ENCODE peak calls at places on chromosome 10, in seven cellular contexts. C is tibial nerve, K is sigmoid colon, V is choroid plexus epithelial cell, U is fibroblast of the aortic adventitia, S is mesenchymal stem cell, I is heart left ventricle. O is an unnamed sample.

GRCh38 chr10:14016942-14017341 is 313.8 kb downstream of the FRMD4A start:
- DNase-seq in C (no peak), K (no peak), V (no peak), U (no peak), S (no peak), I (no peak), O (no peak)

GRCh38 chr10:50216894-50217293 is 34.4 kb downstream of the ASAH2 start:
- DNase-seq in C (no peak), K (no peak), V (peak), U (peak), S (no peak), I (no peak), O (no peak)

GRCh38 chr10:14052926-14053325 is 277.8 kb downstream of the FRMD4A start:
- DNase-seq in C (no peak), K (no peak), V (no peak), U (no peak), S (no peak), I (no peak), O (no peak)

GRCh38 chr10:4568086-4568485 is 257.9 kb upstream of the AKR1E2 start:
- DNase-seq in C (no peak), K (no peak), V (no peak), U (no peak), S (no peak), I (no peak), O (no peak)

GRCh38 chr10:96512524-96512991 is 1.2 kb downstream of the TLL2 start:
- DNase-seq in C (no peak), K (no peak), V (peak), U (peak), S (peak), I (peak), O (no peak)

GRCh38 chr10:13099144-13099665 is 758 bp upstream of the OPTN start:
- DNase-seq in C (no peak), K (peak), V (peak), U (peak), S (peak), I (peak), O (peak)

GRCh38 chr10:129074939-129075338 is 392.1 kb upstream of the MGMT start:
- DNase-seq in C (no peak), K (no peak), V (no peak), U (no peak), S (no peak), I (no peak), O (no peak)

GRCh38 chr10:3790858-3791257 is 5.8 kb upstream of the KLF6 start:
- DNase-seq in C (no peak), K (no peak), V (no peak), U (no peak), S (no peak), I (no peak), O (no peak)

GRCh38 chr10:15879058-15879457 is 18.8 kb upstream of the MINDY3 start:
- DNase-seq in C (no peak), K (no peak), V (peak), U (peak), S (peak), I (no peak), O (no peak)

GRCh38 chr10:30750971-30751677 is 121.6 kb upstream of the LYZL2 start:
- DNase-seq in C (no peak), K (no peak), V (no peak), U (no peak), S (no peak), I (no peak), O (no peak)

GRCh38 chr10:103470755-103471653 is 8.0 kb downstream of the CALHM3 start:
- DNase-seq in C (no peak), K (no peak), V (no peak), U (peak), S (no peak), I (no peak), O (peak)

GRCh38 chr10:100186813-100187212 is 984 bp upstream of the ERLIN1 start:
- DNase-seq in C (no peak), K (peak), V (no peak), U (no peak), S (peak), I (no peak), O (peak)

GRCh38 chr10:117552759-117553158 is 10.2 kb downstream of the EMX2 start:
- DNase-seq in C (no peak), K (no peak), V (no peak), U (no peak), S (no peak), I (no peak), O (no peak)

GRCh38 chr10:97207131-97207530 is 21.4 kb upstream of the SLIT1 start:
- DNase-seq in C (no peak), K (no peak), V (no peak), U (no peak), S (no peak), I (no peak), O (no peak)

GRCh38 chr10:118792501-118792900 is 37.7 kb upstream of the CACUL1 start:
- DNase-seq in C (no peak), K (no peak), V (no peak), U (peak), S (no peak), I (peak), O (no peak)

GRCh38 chr10:3139135-3139910 is 33.3 kb downstream of the PITRM1 start:
- DNase-seq in C (no peak), K (peak), V (no peak), U (no peak), S (no peak), I (no peak), O (no peak)

GRCh38 chr10:73889014-73889413 is 14.7 kb upstream of the CAMK2G start:
- DNase-seq in C (no peak), K (peak), V (peak), U (peak), S (peak), I (peak), O (no peak)

GRCh38 chr10:47104101-47104707 is 193.0 kb downstream of the PTPN20 start:
- DNase-seq in C (no peak), K (no peak), V (no peak), U (peak), S (no peak), I (no peak), O (no peak)

GRCh38 chr10:92241158-92241500 is 49.7 kb downstream of the CPEB3 start:
- DNase-seq in C (no peak), K (no peak), V (peak), U (no peak), S (no peak), I (no peak), O (no peak)

GRCh38 chr10:28220811-28221210 is 82.1 kb downstream of the MPP7 start:
- DNase-seq in C (no peak), K (no peak), V (no peak), U (no peak), S (no peak), I (no peak), O (no peak)

GRCh38 chr10:120327671-120328070 is 129.4 kb upstream of the PLPP4 start:
- DNase-seq in C (no peak), K (no peak), V (no peak), U (no peak), S (no peak), I (no peak), O (no peak)

GRCh38 chr10:78844956-78845355 is 223.8 kb upstream of the ZMIZ1 start:
- DNase-seq in C (no peak), K (no peak), V (no peak), U (no peak), S (no peak), I (no peak), O (no peak)

GRCh38 chr10:116084166-116084565 is 188.8 kb downstream of the GFRA1 start:
- DNase-seq in C (no peak), K (no peak), V (no peak), U (no peak), S (no peak), I (no peak), O (no peak)

GRCh38 chr10:126919426-126919825 is 14.2 kb downstream of the DOCK1 start:
- DNase-seq in C (no peak), K (no peak), V (no peak), U (no peak), S (no peak), I (peak), O (no peak)

GRCh38 chr10:75358835-75359421 is 42.6 kb downstream of the ZNF503 start:
- DNase-seq in C (no peak), K (no peak), V (peak), U (peak), S (peak), I (no peak), O (no peak)

GRCh38 chr10:3339531-3339950 is 167.0 kb upstream of the PITRM1 start:
- DNase-seq in C (no peak), K (no peak), V (peak), U (no peak), S (peak), I (no peak), O (no peak)

GRCh38 chr10:62071846-62072281 is 170.4 kb downstream of the ARID5B start:
- DNase-seq in C (no peak), K (no peak), V (no peak), U (no peak), S (peak), I (no peak), O (no peak)

GRCh38 chr10:77180104-77180503 is 457.5 kb downstream of the KCNMA1 start:
- DNase-seq in C (no peak), K (no peak), V (no peak), U (no peak), S (no peak), I (no peak), O (no peak)

GRCh38 chr10:33524966-33525365 is 190.5 kb upstream of the NRP1 start:
- DNase-seq in C (no peak), K (no peak), V (peak), U (no peak), S (peak), I (no peak), O (no peak)

GRCh38 chr10:60041489-60042133 is 135.3 kb upstream of the CCDC6 start:
- DNase-seq in C (no peak), K (no peak), V (no peak), U (no peak), S (peak), I (no peak), O (no peak)

GRCh38 chr10:5551531-5552375 is 27.0 kb downstream of the CALML3 start:
- DNase-seq in C (no peak), K (peak), V (peak), U (no peak), S (peak), I (no peak), O (no peak)

GRCh38 chr10:13053794-13054462 is 46.0 kb upstream of the OPTN start:
- DNase-seq in C (no peak), K (no peak), V (no peak), U (no peak), S (no peak), I (no peak), O (no peak)

GRCh38 chr10:117001144-117001543 is 3.8 kb downstream of the SHTN1 start:
- DNase-seq in C (no peak), K (no peak), V (no peak), U (no peak), S (no peak), I (no peak), O (no peak)

GRCh38 chr10:1190791-1191490 is 134.8 kb downstream of the WDR37 start:
- DNase-seq in C (no peak), K (peak), V (no peak), U (no peak), S (no peak), I (no peak), O (no peak)

GRCh38 chr10:43229208-43230061 is 37.4 kb downstream of the RASGEF1A start:
- DNase-seq in C (no peak), K (peak), V (no peak), U (no peak), S (no peak), I (peak), O (peak)

GRCh38 chr10:31317652-31318381 is 1.2 kb upstream of the ZEB1 start:
- DNase-seq in C (no peak), K (no peak), V (no peak), U (no peak), S (no peak), I (no peak), O (no peak)

GRCh38 chr10:84140036-84140379 is 699 bp downstream of the GHITM start:
- DNase-seq in C (no peak), K (no peak), V (peak), U (peak), S (peak), I (peak), O (no peak)

GRCh38 chr10:119209050-119209735 is 1.8 kb downstream of the GRK5 start:
- DNase-seq in C (peak), K (peak), V (peak), U (peak), S (peak), I (peak), O (peak)

GRCh38 chr10:88187472-88187871 is 324.0 kb downstream of the PTEN start:
- DNase-seq in C (no peak), K (no peak), V (no peak), U (no peak), S (no peak), I (no peak), O (no peak)

GRCh38 chr10:89301721-89302445 is at the start of gene IFIT2:
- DNase-seq in C (no peak), K (no peak), V (peak), U (peak), S (peak), I (peak), O (peak)
- H3K4me3 ChIP-seq in C (peak), K (peak), V (peak), U (peak), S (no peak), I (peak), O (peak)

GRCh38 chr10:101229275-101230184 is at the start of gene LBX1:
- DNase-seq in C (no peak), K (no peak), V (no peak), U (no peak), S (no peak), I (no peak), O (no peak)
- H3K4me3 ChIP-seq in C (no peak), K (no peak), V (no peak), U (no peak), S (no peak), I (peak), O (no peak)

GRCh38 chr10:44382981-44383748 is 1.7 kb downstream of the CXCL12 start:
- DNase-seq in C (no peak), K (peak), V (no peak), U (no peak), S (no peak), I (no peak), O (no peak)
- H3K4me3 ChIP-seq in C (peak), K (peak), V (peak), U (peak), S (peak), I (peak), O (no peak)

GRCh38 chr10:8294779-8295178 is 240.3 kb downstream of the GATA3 start:
- DNase-seq in C (no peak), K (no peak), V (no peak), U (no peak), S (no peak), I (no peak), O (no peak)

GRCh38 chr10:8283986-8284385 is 229.5 kb downstream of the GATA3 start:
- DNase-seq in C (no peak), K (no peak), V (no peak), U (peak), S (no peak), I (no peak), O (no peak)

GRCh38 chr10:8288600-8288999 is 234.1 kb downstream of the GATA3 start:
- DNase-seq in C (no peak), K (no peak), V (no peak), U (no peak), S (no peak), I (no peak), O (no peak)

GRCh38 chr10:8295311-8295710 is 240.8 kb downstream of the GATA3 start:
- DNase-seq in C (no peak), K (no peak), V (no peak), U (no peak), S (no peak), I (no peak), O (no peak)

GRCh38 chr10:8289186-8289924 is 234.9 kb downstream of the GATA3 start:
- DNase-seq in C (no peak), K (no peak), V (no peak), U (no peak), S (no peak), I (no peak), O (no peak)
- H3K4me3 ChIP-seq in C (no peak), K (no peak), V (no peak), U (no peak), S (no peak), I (no peak), O (no peak)